ENCODE peak calls at places on chromosome 17, in five cellular contexts. H is activated T-cell treated with anti-CD3 and anti-CD28 coated beads, Interleukin-2, amount 50 U/mL, for 72 hours; F is pons; C is stimulated activated CD8-positive, alpha-beta memory T cell treated with anti-CD3 and anti-CD28 coated beads, Interleukin-12 subunit alpha, Interleukin-12 subunit beta, amount 100 ng/mL, for 4 hours; O is posterior vena cava. P is an unnamed sample.

GRCh38 chr17:79304907-79305306 is 230.3 kb downstream of the ENGASE start:
- DNase-seq in O (no peak), F (no peak), C (no peak), H (no peak), P (no peak)

GRCh38 chr17:61221597-61222471 is 177.8 kb upstream of the TBX2 start:
- DNase-seq in O (no peak), C (no peak), F (no peak), H (peak; percentile 14), P (no peak)

GRCh38 chr17:48526986-48527741 is 3.6 kb downstream of the HOXB1 start:
- DNase-seq in F (no peak), O (no peak), H (no peak), C (no peak), P (no peak)

GRCh38 chr17:8209909-8210760 is at the start of gene AURKB:
- DNase-seq in O (peak; percentile 97), H (peak; percentile 93), F (peak; percentile 99), C (peak; percentile 73), P (peak; percentile 98)

GRCh38 chr17:35368086-35368824 is 5.2 kb downstream of the SLFN11 start:
- DNase-seq in O (no peak), F (peak; percentile 86), C (no peak), H (peak; percentile 15), P (no peak)

GRCh38 chr17:81541123-81541522 is 11.0 kb downstream of the FAAP100 start:
- DNase-seq in H (no peak), O (no peak), C (no peak), F (no peak), P (no peak)

GRCh38 chr17:42554250-42555121 is 1.8 kb downstream of the HSD17B1 start:
- DNase-seq in O (peak; percentile 96), H (peak; percentile 89), C (peak; percentile 65), F (peak; percentile 59), P (peak; percentile 95)

GRCh38 chr17:42061641-42062487 is 11.5 kb upstream of the C17orf113 start:
- DNase-seq in O (no peak), H (no peak), F (no peak), C (no peak), P (no peak)

GRCh38 chr17:65137076-65137935 is at the start of gene RGS9:
- DNase-seq in H (peak; percentile 92), O (peak; percentile 94), F (peak; percentile 88), C (peak; percentile 75), P (peak; percentile 93)

GRCh38 chr17:975321-975982 is 4.1 kb downstream of the NXN start:
- DNase-seq in C (no peak), F (peak; percentile 57), O (no peak), H (no peak), P (no peak)

GRCh38 chr17:82329683-82330321 is 3.8 kb downstream of the SECTM1 start:
- DNase-seq in C (no peak), O (no peak), H (no peak), F (no peak), P (no peak)

GRCh38 chr17:57559226-57559625 is 185.9 kb downstream of the CCDC182 start:
- DNase-seq in F (no peak), C (no peak), H (no peak), O (no peak), P (no peak)

GRCh38 chr17:4980644-4981216 is 6.7 kb downstream of the CAMTA2 start:
- DNase-seq in C (no peak), O (no peak), H (peak; percentile 68), F (peak; percentile 43), P (no peak)

GRCh38 chr17:74212262-74212912 is 984 bp upstream of the TTYH2 start:
- DNase-seq in H (peak; percentile 25), F (no peak), C (no peak), O (no peak), P (peak; percentile 67)

GRCh38 chr17:7393613-7394451 is 493 bp downstream of the PLSCR3 start:
- DNase-seq in O (no peak), F (no peak), H (peak; percentile 42), C (no peak), P (peak; percentile 76)

GRCh38 chr17:16980813-16981731 is 9.2 kb upstream of the TNFRSF13B start:
- DNase-seq in C (no peak), H (no peak), F (no peak), O (peak; percentile 79), P (no peak)

GRCh38 chr17:75764711-75765421 is at the start of gene GALK1:
- DNase-seq in O (peak; percentile 94), H (peak; percentile 85), C (peak; percentile 53), F (no peak), P (peak; percentile 89)

GRCh38 chr17:16516594-16517018 is 24.6 kb upstream of the LRRC75A start:
- DNase-seq in H (no peak), F (peak; percentile 39), O (no peak), C (no peak), P (no peak)

GRCh38 chr17:75067856-75068255 is 19.9 kb upstream of the SLC16A5 start:
- DNase-seq in C (no peak), O (no peak), H (peak; percentile 31), F (no peak), P (no peak)

GRCh38 chr17:82820278-82821251 is 19.3 kb downstream of the ZNF750 start:
- DNase-seq in C (no peak), F (no peak), H (no peak), O (peak; percentile 15), P (no peak)

GRCh38 chr17:14805348-14805747 is 459.8 kb downstream of the PMP22 start:
- DNase-seq in F (peak; percentile 35), C (no peak), O (no peak), H (no peak), P (no peak)

GRCh38 chr17:50049636-50050035 is 6.3 kb upstream of the ITGA3 start:
- DNase-seq in H (no peak), O (peak; percentile 32), C (no peak), F (no peak), P (no peak)

GRCh38 chr17:44940321-44940720 is 7.3 kb downstream of the KIF18B start:
- DNase-seq in F (no peak), O (no peak), H (no peak), C (no peak), P (peak; percentile 6)

GRCh38 chr17:27519550-27519949 is 63.3 kb downstream of the KSR1 start:
- DNase-seq in C (no peak), F (no peak), H (no peak), O (no peak), P (no peak)

GRCh38 chr17:4678448-4679026 is 25.4 kb downstream of the PELP1 start:
- DNase-seq in F (no peak), C (no peak), O (no peak), H (peak; percentile 64), P (no peak)